ENCODE peak calls at places on chromosomes 5 and 9, in six cellular contexts. P is stimulated activated CD8-positive, alpha-beta memory T cell treated with anti-CD3 and anti-CD28 coated beads, Interleukin-4, amount 100 ng/mL, for 48 hours; M is T-helper 22 cell; W is mesenteric fat pad; Y is HL-60; R is effector CD4-positive, alpha-beta T cell. E is an unnamed sample.
A peak's percentile ranks its signal among the peaks of the same experiment; 100 is the strongest.

GRCh38 chr9:126625329-126626116 is 11.8 kb downstream of the LMX1B start:
- DNase-seq in Y (no peak), P (no peak), W (no peak), M (no peak), R (no peak), E (no peak)

GRCh38 chr5:64166201-64166959 is 737 bp downstream of the RNF180 start:
- DNase-seq in Y (no peak), M (no peak), P (no peak), W (no peak), R (no peak), E (no peak)

GRCh38 chr5:143245929-143246561 is 157.4 kb downstream of the NR3C1 start:
- DNase-seq in W (no peak), P (no peak), R (no peak), Y (no peak), M (no peak), E (no peak)

GRCh38 chr5:29023541-29023940 is 1985.2 kb upstream of the CDH9 start:
- DNase-seq in R (no peak), W (no peak), Y (no peak), P (no peak), M (no peak), E (no peak)

GRCh38 chr5:87359106-87359505 is 53.6 kb downstream of the CCNH start:
- DNase-seq in Y (no peak), R (no peak), M (no peak), P (no peak), W (no peak), E (no peak)

GRCh38 chr9:18256574-18256973 is 217.4 kb upstream of the ADAMTSL1 start:
- DNase-seq in R (no peak), W (no peak), P (no peak), M (no peak), Y (no peak), E (no peak)

GRCh38 chr5:175894251-175894650 is 22.9 kb downstream of the CPLX2 start:
- DNase-seq in P (no peak), R (no peak), W (no peak), M (no peak), Y (no peak), E (no peak)

GRCh38 chr5:38825494-38825893 is 20.3 kb upstream of the OSMR start:
- DNase-seq in P (no peak), R (no peak), M (no peak), W (no peak), Y (no peak), E (no peak)

GRCh38 chr5:173329370-173330150 is 1.3 kb upstream of the STC2 start:
- DNase-seq in R (no peak), W (no peak), M (no peak), P (peak; percentile 78), Y (no peak), E (no peak)

GRCh38 chr9:15277400-15278137 is 29.4 kb downstream of the TTC39B start:
- DNase-seq in R (no peak), W (no peak), Y (no peak), M (no peak), P (no peak), E (no peak)

GRCh38 chr5:60687927-60688720 is 11.8 kb downstream of the DEPDC1B start:
- DNase-seq in M (no peak), P (no peak), R (no peak), W (no peak), Y (no peak), E (no peak)

GRCh38 chr9:89730715-89731114 is 125.9 kb downstream of the GADD45G start:
- DNase-seq in Y (no peak), R (no peak), M (no peak), P (no peak), W (no peak), E (no peak)

GRCh38 chr9:98775831-98776441 is 20.4 kb downstream of the ANKS6 start:
- DNase-seq in Y (peak; percentile 71), P (peak; percentile 52), W (peak; percentile 53), M (no peak), R (no peak), E (no peak)

GRCh38 chr9:77099388-77099787 is 77.9 kb upstream of the VPS13A start:
- DNase-seq in M (no peak), Y (no peak), P (no peak), R (no peak), W (no peak), E (no peak)

GRCh38 chr9:1005043-1005667 is 28.7 kb downstream of the DMRT3 start:
- DNase-seq in R (no peak), M (no peak), Y (peak; percentile 60), P (no peak), W (no peak), E (no peak)

GRCh38 chr9:116058421-116058820 is 95.2 kb upstream of the PAPPA start:
- DNase-seq in P (no peak), Y (no peak), M (no peak), W (no peak), R (no peak), E (no peak)

GRCh38 chr9:98083059-98083458 is 26.5 kb downstream of the NANS start:
- DNase-seq in R (no peak), M (no peak), Y (no peak), W (no peak), P (no peak), E (no peak)

GRCh38 chr9:114364123-114364522 is 23.7 kb downstream of the AKNA start:
- DNase-seq in P (no peak), W (no peak), R (no peak), M (no peak), Y (peak; percentile 43), E (no peak)

GRCh38 chr9:31272456-31273295 is 1111.8 kb upstream of the ACO1 start:
- DNase-seq in W (no peak), R (no peak), M (no peak), Y (no peak), P (peak; percentile 28), E (no peak)

GRCh38 chr9:81776390-81776789 is 87.0 kb upstream of the TLE1 start:
- DNase-seq in P (no peak), Y (no peak), M (no peak), R (no peak), W (no peak), E (no peak)

E was measured in T follicular helper cell.